ENCODE peak calls at places on chromosomes 2 and 18, in five cellular contexts. B is EL; N is anterior cingulate cortex; J is activated CD4-positive, alpha-beta memory T cell treated with anti-CD3 and anti-CD28 coated beads for 36 hours; I is H4. O is an unnamed sample.

GRCh38 chr18:63292844-63293683 is 26.5 kb downstream of the BCL2 start:
- DNase-seq in B (no peak), N (no peak), J (peak), I (no peak), O (no peak)

GRCh38 chr2:62412347-62412742 is 93.7 kb downstream of the TMEM17 start:
- DNase-seq in B (peak), N (no peak), J (no peak), I (no peak), O (peak)

GRCh38 chr2:174485763-174486613 is 841 bp downstream of the GPR155 start:
- DNase-seq in B (peak), N (peak), J (peak), I (peak), O (peak)

GRCh38 chr2:142825861-142826260 is 51.6 kb upstream of the KYNU start:
- DNase-seq in B (peak), N (no peak), J (no peak), I (peak), O (no peak)

GRCh38 chr18:76410033-76410432 is 85.0 kb downstream of the ZNF516 start:
- DNase-seq in B (no peak), N (no peak), J (no peak), I (no peak), O (no peak)

GRCh38 chr2:195561205-195562032 is 95.6 kb upstream of the SLC39A10 start:
- DNase-seq in B (peak), N (no peak), J (peak), I (no peak), O (peak)

GRCh38 chr2:25491003-25491696 is 149.4 kb upstream of the DNMT3A start:
- DNase-seq in B (peak), N (no peak), J (no peak), I (peak), O (no peak)

GRCh38 chr2:19114754-19115231 is 243.6 kb downstream of the OSR1 start:
- DNase-seq in B (peak), N (no peak), J (no peak), I (no peak), O (no peak)

GRCh38 chr2:172181840-172182239 is 79.1 kb upstream of the DLX2 start:
- DNase-seq in B (peak), N (no peak), J (no peak), I (peak), O (no peak)

GRCh38 chr2:69304685-69305084 is 82.3 kb downstream of the GFPT1 start:
- DNase-seq in B (no peak), N (no peak), J (no peak), I (no peak), O (no peak)

GRCh38 chr18:55189972-55190371 is 230.7 kb upstream of the CCDC68 start:
- DNase-seq in B (peak), N (no peak), J (no peak), I (no peak), O (no peak)

GRCh38 chr2:113324684-113325160 is 46.0 kb upstream of the PAX8 start:
- DNase-seq in B (peak), N (no peak), J (peak), I (peak), O (peak)

GRCh38 chr2:155424518-155424917 is 726.0 kb downstream of the KCNJ3 start:
- DNase-seq in B (no peak), N (no peak), J (no peak), I (no peak), O (no peak)

GRCh38 chr2:236899945-236900640 is 185.6 kb upstream of the COPS8 start:
- DNase-seq in B (no peak), N (no peak), J (no peak), I (no peak), O (peak)

GRCh38 chr2:199778655-199779054 is 72.3 kb downstream of the FTCDNL1 start:
- DNase-seq in B (no peak), N (no peak), J (no peak), I (no peak), O (no peak)

GRCh38 chr2:48852938-48853337 is 97.4 kb upstream of the LHCGR start:
- DNase-seq in B (peak), N (no peak), J (no peak), I (peak), O (peak)

O was measured in kidney tubule cell.